ENCODE peak calls at places on chromosomes 7 and 10, in six cellular contexts. One of them, this sample, is unnamed.

GRCh38 chr7:137020351-137020750 is 151.9 kb downstream of the CHRM2 start:
- DNase-seq in adrenal gland: no peak
- DNase-seq in upper lobe of right lung: no peak
- DNase-seq in OCI-LY7: no peak
- DNase-seq in IMR-90: peak; percentile 45
- DNase-seq in stomach: no peak
- DNase-seq in this sample: no peak

GRCh38 chr7:4255336-4255735 is 426.8 kb upstream of the FOXK1 start:
- DNase-seq in adrenal gland: no peak
- DNase-seq in upper lobe of right lung: no peak
- DNase-seq in OCI-LY7: no peak
- DNase-seq in IMR-90: no peak
- DNase-seq in stomach: no peak
- DNase-seq in this sample: no peak

GRCh38 chr7:155355745-155356144 is 58.1 kb downstream of the INSIG1 start:
- DNase-seq in adrenal gland: no peak
- DNase-seq in upper lobe of right lung: peak; percentile 34
- DNase-seq in OCI-LY7: no peak
- DNase-seq in IMR-90: no peak
- DNase-seq in stomach: no peak
- DNase-seq in this sample: peak; percentile 31

GRCh38 chr7:123209786-123210185 is 10.0 kb upstream of the SLC13A1 start:
- DNase-seq in adrenal gland: peak; percentile 46
- DNase-seq in upper lobe of right lung: no peak
- DNase-seq in OCI-LY7: no peak
- DNase-seq in IMR-90: no peak
- DNase-seq in stomach: peak; percentile 54
- DNase-seq in this sample: no peak

GRCh38 chr10:34697366-34698247 is 117.5 kb downstream of the PARD3 start:
- DNase-seq in adrenal gland: no peak
- DNase-seq in upper lobe of right lung: no peak
- DNase-seq in OCI-LY7: no peak
- DNase-seq in IMR-90: no peak
- DNase-seq in stomach: no peak
- DNase-seq in this sample: no peak

GRCh38 chr7:91527460-91527859 is 263.2 kb downstream of the FZD1 start:
- DNase-seq in adrenal gland: no peak
- DNase-seq in upper lobe of right lung: no peak
- DNase-seq in OCI-LY7: no peak
- DNase-seq in IMR-90: no peak
- DNase-seq in stomach: no peak
- DNase-seq in this sample: no peak

GRCh38 chr10:89201345-89202032 is 5.6 kb downstream of the CH25H start:
- DNase-seq in adrenal gland: no peak
- DNase-seq in upper lobe of right lung: no peak
- DNase-seq in OCI-LY7: no peak
- DNase-seq in IMR-90: peak; percentile 35
- DNase-seq in stomach: no peak
- DNase-seq in this sample: no peak

GRCh38 chr7:77426521-77427051 is 10.4 kb upstream of the GSAP start:
- DNase-seq in adrenal gland: no peak
- DNase-seq in upper lobe of right lung: no peak
- DNase-seq in OCI-LY7: no peak
- DNase-seq in IMR-90: peak; percentile 63
- DNase-seq in stomach: no peak
- DNase-seq in this sample: no peak

GRCh38 chr7:158650821-158651225 is 53.8 kb downstream of the NCAPG2 start:
- DNase-seq in adrenal gland: no peak
- DNase-seq in upper lobe of right lung: no peak
- DNase-seq in OCI-LY7: no peak
- DNase-seq in IMR-90: peak; percentile 66
- DNase-seq in stomach: no peak
- DNase-seq in this sample: no peak

GRCh38 chr7:25628446-25628845 is 400.2 kb upstream of the NPVF start:
- DNase-seq in adrenal gland: no peak
- DNase-seq in upper lobe of right lung: no peak
- DNase-seq in OCI-LY7: no peak
- DNase-seq in IMR-90: no peak
- DNase-seq in stomach: no peak
- DNase-seq in this sample: no peak

GRCh38 chr10:83545901-83546391 is 593.4 kb upstream of the GHITM start:
- DNase-seq in adrenal gland: no peak
- DNase-seq in upper lobe of right lung: no peak
- DNase-seq in OCI-LY7: no peak
- DNase-seq in IMR-90: no peak
- DNase-seq in stomach: no peak
- DNase-seq in this sample: no peak

GRCh38 chr10:74418285-74418872 is 267.4 kb downstream of the ADK start:
- DNase-seq in adrenal gland: peak; percentile 52
- DNase-seq in upper lobe of right lung: no peak
- DNase-seq in OCI-LY7: no peak
- DNase-seq in IMR-90: no peak
- DNase-seq in stomach: peak; percentile 36
- DNase-seq in this sample: no peak

GRCh38 chr7:142053988-142054387 is 57.5 kb upstream of the MGAM2 start:
- DNase-seq in adrenal gland: no peak
- DNase-seq in upper lobe of right lung: no peak
- DNase-seq in OCI-LY7: no peak
- DNase-seq in IMR-90: no peak
- DNase-seq in stomach: no peak
- DNase-seq in this sample: no peak

GRCh38 chr10:67629461-67629971 is 66.5 kb downstream of the CTNNA3 start:
- DNase-seq in adrenal gland: no peak
- DNase-seq in upper lobe of right lung: no peak
- DNase-seq in OCI-LY7: no peak
- DNase-seq in IMR-90: peak; percentile 57
- DNase-seq in stomach: no peak
- DNase-seq in this sample: no peak

GRCh38 chr10:3701490-3701889 is 83.5 kb downstream of the KLF6 start:
- DNase-seq in adrenal gland: no peak
- DNase-seq in upper lobe of right lung: no peak
- DNase-seq in OCI-LY7: no peak
- DNase-seq in IMR-90: no peak
- DNase-seq in stomach: no peak
- DNase-seq in this sample: no peak

GRCh38 chr7:117873056-117873932 is at the start of gene CTTNBP2:
- DNase-seq in adrenal gland: peak; percentile 58
- DNase-seq in upper lobe of right lung: peak; percentile 76
- DNase-seq in OCI-LY7: no peak
- DNase-seq in IMR-90: peak; percentile 59
- DNase-seq in stomach: peak; percentile 45
- DNase-seq in this sample: peak; percentile 74

GRCh38 chr7:40019558-40019957 is 69.5 kb downstream of the CDK13 start:
- DNase-seq in adrenal gland: no peak
- DNase-seq in upper lobe of right lung: no peak
- DNase-seq in OCI-LY7: no peak
- DNase-seq in IMR-90: no peak
- DNase-seq in stomach: no peak
- DNase-seq in this sample: no peak

GRCh38 chr7:27150568-27151340 is 1.6 kb downstream of the HOXA3 start:
- DNase-seq in adrenal gland: peak; percentile 86
- DNase-seq in upper lobe of right lung: peak; percentile 86
- DNase-seq in OCI-LY7: peak; percentile 86
- DNase-seq in IMR-90: peak; percentile 78
- DNase-seq in stomach: peak; percentile 60
- DNase-seq in this sample: peak; percentile 90

GRCh38 chr10:131654471-131655087 is 246.2 kb upstream of the PPP2R2D start:
- DNase-seq in adrenal gland: no peak
- DNase-seq in upper lobe of right lung: peak; percentile 45
- DNase-seq in OCI-LY7: no peak
- DNase-seq in IMR-90: no peak
- DNase-seq in stomach: peak; percentile 20
- DNase-seq in this sample: no peak

GRCh38 chr7:92319243-92319642 is 73.5 kb downstream of the ANKIB1 start:
- DNase-seq in adrenal gland: no peak
- DNase-seq in upper lobe of right lung: no peak
- DNase-seq in OCI-LY7: no peak
- DNase-seq in IMR-90: no peak
- DNase-seq in stomach: no peak
- DNase-seq in this sample: no peak

GRCh38 chr10:119306964-119307363 is 99.6 kb downstream of the GRK5 start:
- DNase-seq in adrenal gland: no peak
- DNase-seq in upper lobe of right lung: no peak
- DNase-seq in OCI-LY7: no peak
- DNase-seq in IMR-90: peak; percentile 42
- DNase-seq in stomach: no peak
- DNase-seq in this sample: no peak

GRCh38 chr10:115050375-115050960 is 42.7 kb upstream of the ATRNL1 start:
- DNase-seq in adrenal gland: no peak
- DNase-seq in upper lobe of right lung: no peak
- DNase-seq in OCI-LY7: no peak
- DNase-seq in IMR-90: no peak
- DNase-seq in stomach: no peak
- DNase-seq in this sample: no peak

GRCh38 chr10:79608505-79609375 is 2.0 kb upstream of the SFTPA1 start:
- DNase-seq in adrenal gland: no peak
- DNase-seq in upper lobe of right lung: peak; percentile 83
- DNase-seq in OCI-LY7: peak; percentile 79
- DNase-seq in IMR-90: peak; percentile 14
- DNase-seq in stomach: no peak
- DNase-seq in this sample: no peak

GRCh38 chr7:128082431-128082830 is 51.2 kb upstream of the LRRC4 start:
- DNase-seq in adrenal gland: no peak
- DNase-seq in upper lobe of right lung: no peak
- DNase-seq in OCI-LY7: no peak
- DNase-seq in IMR-90: no peak
- DNase-seq in stomach: no peak
- DNase-seq in this sample: no peak
- H3K36me3 ChIP-seq in adrenal gland: no peaks in the 10 kb centered on the region
- H3K36me3 ChIP-seq in upper lobe of right lung: peaks cover 68% of the 10 kb centered on the region
- H3K36me3 ChIP-seq in OCI-LY7: peaks cover 31% of the 10 kb centered on the region
- H3K36me3 ChIP-seq in IMR-90: peaks cover 50% of the 10 kb centered on the region
- H3K36me3 ChIP-seq in stomach: peaks cover 96% of the 10 kb centered on the region
- H3K36me3 ChIP-seq in this sample: peaks cover 78% of the 10 kb centered on the region

GRCh38 chr10:87761153-87761552 is 56.9 kb downstream of the ATAD1 start:
- DNase-seq in adrenal gland: no peak
- DNase-seq in upper lobe of right lung: no peak
- DNase-seq in OCI-LY7: no peak
- DNase-seq in IMR-90: no peak
- DNase-seq in stomach: no peak
- DNase-seq in this sample: no peak

GRCh38 chr10:87763086-87763861 is 54.8 kb downstream of the ATAD1 start:
- DNase-seq in adrenal gland: no peak
- DNase-seq in upper lobe of right lung: no peak
- DNase-seq in OCI-LY7: no peak
- DNase-seq in IMR-90: no peak
- DNase-seq in stomach: no peak
- DNase-seq in this sample: no peak

GRCh38 chr10:87760195-87760905 is 57.7 kb downstream of the ATAD1 start:
- DNase-seq in adrenal gland: no peak
- DNase-seq in upper lobe of right lung: no peak
- DNase-seq in OCI-LY7: no peak
- DNase-seq in IMR-90: peak; percentile 5
- DNase-seq in stomach: no peak
- DNase-seq in this sample: no peak

GRCh38 chr10:87764072-87764934 is 53.7 kb downstream of the ATAD1 start:
- DNase-seq in adrenal gland: no peak
- DNase-seq in upper lobe of right lung: no peak
- DNase-seq in OCI-LY7: no peak
- DNase-seq in IMR-90: no peak
- DNase-seq in stomach: no peak
- DNase-seq in this sample: no peak

DNA sequence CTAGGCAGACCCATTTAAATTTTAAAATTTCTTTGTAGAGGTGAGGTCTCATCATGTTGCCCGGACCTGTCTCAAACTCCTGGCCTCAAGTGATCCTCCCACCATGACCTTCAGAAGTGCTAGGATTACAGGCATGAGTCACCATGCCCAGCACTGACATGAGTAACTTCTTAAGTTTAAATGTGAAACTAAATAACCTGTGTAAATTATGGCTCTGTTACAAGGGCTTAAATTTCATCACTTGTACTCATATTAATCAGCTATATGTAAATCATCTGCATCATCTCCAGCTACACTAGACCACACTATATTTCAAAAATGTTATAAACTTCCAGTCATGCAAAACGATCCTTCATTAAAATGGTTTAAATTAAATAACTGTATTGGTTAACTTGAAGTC is 56.1 kb downstream of the ATAD1 start:
- DNase-seq in adrenal gland: no peak
- DNase-seq in upper lobe of right lung: no peak
- DNase-seq in OCI-LY7: no peak
- DNase-seq in IMR-90: peak; percentile 82
- DNase-seq in stomach: no peak
- DNase-seq in this sample: no peak
- H3K27ac ChIP-seq in adrenal gland: no peak overlapping the region
- H3K27ac ChIP-seq in upper lobe of right lung: no peak overlapping the region
- H3K27ac ChIP-seq in OCI-LY7: no peak overlapping the region
- H3K27ac ChIP-seq in IMR-90: no peak overlapping the region
- H3K27ac ChIP-seq in stomach: no peak overlapping the region
- H3K27ac ChIP-seq in this sample: no peak overlapping the region

GRCh38 chr7:95687759-95688343 is 84.5 kb upstream of the DYNC1I1 start:
- DNase-seq in adrenal gland: peak; percentile 26
- DNase-seq in upper lobe of right lung: no peak
- DNase-seq in OCI-LY7: peak; percentile 8
- DNase-seq in IMR-90: peak; percentile 26
- DNase-seq in stomach: no peak
- DNase-seq in this sample: no peak
- TF ChIP-seq CTCF in adrenal gland: peak; percentile 47
- TF ChIP-seq CTCF in upper lobe of right lung: peak; percentile 35
- TF ChIP-seq CTCF in OCI-LY7: peak; percentile 63
- TF ChIP-seq CTCF in IMR-90: peak; percentile 39
- TF ChIP-seq CTCF in stomach: peak; percentile 44
- TF ChIP-seq CTCF in this sample: peak; percentile 25

GRCh38 chr10:69394020-69394419 is 22.7 kb downstream of the TACR2 start:
- DNase-seq in adrenal gland: no peak
- DNase-seq in upper lobe of right lung: no peak
- DNase-seq in OCI-LY7: no peak
- DNase-seq in IMR-90: no peak
- DNase-seq in stomach: no peak
- DNase-seq in this sample: no peak
- H3K36me3 ChIP-seq in adrenal gland: no peaks in the 10 kb centered on the region
- H3K36me3 ChIP-seq in upper lobe of right lung: peaks cover 85% of the 10 kb centered on the region
- H3K36me3 ChIP-seq in OCI-LY7: peaks cover under 1% of the 10 kb centered on the region
- H3K36me3 ChIP-seq in IMR-90: peaks cover 17% of the 10 kb centered on the region
- H3K36me3 ChIP-seq in stomach: peaks cover 96% of the 10 kb centered on the region
- H3K36me3 ChIP-seq in this sample: peaks cover 44% of the 10 kb centered on the region

DNA sequence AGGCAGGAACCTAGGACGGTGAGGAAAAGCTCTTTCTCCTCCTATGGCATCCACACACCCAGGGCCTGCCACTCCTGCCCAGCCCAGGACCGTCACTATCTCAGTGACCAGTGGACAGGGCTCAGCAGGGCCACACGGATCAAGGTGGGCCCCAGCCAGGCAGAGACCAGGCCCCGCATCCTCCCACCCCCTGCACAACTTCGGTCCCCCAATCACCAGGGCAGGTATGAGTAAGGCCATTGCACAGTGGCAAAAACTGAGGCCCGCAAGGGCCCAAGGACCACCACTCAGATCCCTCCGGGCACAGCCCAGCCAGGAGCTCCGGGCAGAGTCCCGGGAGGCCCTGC is 30.3 kb downstream of the OAT start:
- DNase-seq in adrenal gland: no peak
- DNase-seq in upper lobe of right lung: no peak
- DNase-seq in OCI-LY7: no peak
- DNase-seq in IMR-90: no peak
- DNase-seq in stomach: no peak
- DNase-seq in this sample: peak; percentile 20
- H3K27ac ChIP-seq in adrenal gland: no peak overlapping the region
- H3K27ac ChIP-seq in upper lobe of right lung: no peak overlapping the region
- H3K27ac ChIP-seq in OCI-LY7: no peak overlapping the region
- H3K27ac ChIP-seq in IMR-90: no peak overlapping the region
- H3K27ac ChIP-seq in stomach: no peak overlapping the region
- H3K27ac ChIP-seq in this sample: no peak overlapping the region

GRCh38 chr7:5284304-5285281 is 1.9 kb downstream of the SLC29A4 start:
- DNase-seq in adrenal gland: no peak
- DNase-seq in upper lobe of right lung: peak; percentile 77
- DNase-seq in OCI-LY7: peak; percentile 72
- DNase-seq in IMR-90: no peak
- DNase-seq in stomach: peak; percentile 65
- DNase-seq in this sample: no peak
- TF ChIP-seq CTCF in adrenal gland: no peak
- TF ChIP-seq CTCF in upper lobe of right lung: peak; percentile 6
- TF ChIP-seq CTCF in OCI-LY7: peak; percentile 70
- TF ChIP-seq CTCF in IMR-90: peak; percentile 24
- TF ChIP-seq CTCF in stomach: no peak
- TF ChIP-seq CTCF in this sample: no peak

This sample was measured in tibial artery.